ENCODE peak calls at places on chromosome 17, in eight cellular contexts. One of them, this sample, is unnamed.

GRCh38 chr17:57091186-57091618 is 6.2 kb downstream of the AKAP1 start:
- DNase-seq in esophagus squamous epithelium: no peak
- DNase-seq in ascending aorta: peak; percentile 83
- DNase-seq in adrenal gland: peak; percentile 70
- DNase-seq in cardiac muscle cell: peak; percentile 25
- DNase-seq in AG04449: no peak
- DNase-seq in AG09309: no peak
- DNase-seq in keratinocyte: no peak
- DNase-seq in this sample: no peak

GRCh38 chr17:64200080-64201042 is 62.7 kb downstream of the TEX2 start:
- DNase-seq in adrenal gland: no peak
- DNase-seq in keratinocyte: no peak
- DNase-seq in ascending aorta: no peak
- DNase-seq in AG04449: no peak
- DNase-seq in esophagus squamous epithelium: no peak
- DNase-seq in cardiac muscle cell: no peak
- DNase-seq in AG09309: no peak
- DNase-seq in this sample: no peak

GRCh38 chr17:75783069-75783783 is 1.4 kb upstream of the UNK start:
- DNase-seq in cardiac muscle cell: peak; percentile 35
- DNase-seq in AG09309: peak; percentile 33
- DNase-seq in keratinocyte: no peak
- DNase-seq in ascending aorta: no peak
- DNase-seq in esophagus squamous epithelium: no peak
- DNase-seq in AG04449: no peak
- DNase-seq in adrenal gland: no peak
- DNase-seq in this sample: no peak

GRCh38 chr17:50120475-50121253 is 9.3 kb downstream of the SAMD14 start:
- DNase-seq in AG04449: no peak
- DNase-seq in ascending aorta: no peak
- DNase-seq in cardiac muscle cell: no peak
- DNase-seq in AG09309: no peak
- DNase-seq in keratinocyte: no peak
- DNase-seq in esophagus squamous epithelium: no peak
- DNase-seq in adrenal gland: no peak
- DNase-seq in this sample: no peak

GRCh38 chr17:885971-886571 is 93.5 kb downstream of the NXN start:
- DNase-seq in esophagus squamous epithelium: no peak
- DNase-seq in ascending aorta: peak; percentile 77
- DNase-seq in keratinocyte: no peak
- DNase-seq in AG04449: no peak
- DNase-seq in cardiac muscle cell: no peak
- DNase-seq in adrenal gland: peak; percentile 80
- DNase-seq in AG09309: no peak
- DNase-seq in this sample: no peak

GRCh38 chr17:66248285-66248684 is 19.1 kb upstream of the APOH start:
- DNase-seq in cardiac muscle cell: peak; percentile 13
- DNase-seq in esophagus squamous epithelium: no peak
- DNase-seq in keratinocyte: no peak
- DNase-seq in AG09309: no peak
- DNase-seq in adrenal gland: no peak
- DNase-seq in AG04449: no peak
- DNase-seq in ascending aorta: no peak
- DNase-seq in this sample: no peak

GRCh38 chr17:64399071-64399766 is 8.6 kb upstream of the PECAM1 start:
- DNase-seq in keratinocyte: no peak
- DNase-seq in adrenal gland: no peak
- DNase-seq in AG04449: no peak
- DNase-seq in AG09309: no peak
- DNase-seq in cardiac muscle cell: no peak
- DNase-seq in esophagus squamous epithelium: no peak
- DNase-seq in ascending aorta: no peak
- DNase-seq in this sample: no peak

GRCh38 chr17:74514632-74515035 is 16.6 kb downstream of the CD300LB start:
- DNase-seq in AG04449: no peak
- DNase-seq in AG09309: no peak
- DNase-seq in keratinocyte: no peak
- DNase-seq in adrenal gland: peak; percentile 54
- DNase-seq in esophagus squamous epithelium: no peak
- DNase-seq in cardiac muscle cell: peak; percentile 22
- DNase-seq in ascending aorta: no peak
- DNase-seq in this sample: no peak

GRCh38 chr17:75535119-75535537 is 9.6 kb downstream of the LLGL2 start:
- DNase-seq in AG04449: no peak
- DNase-seq in ascending aorta: no peak
- DNase-seq in esophagus squamous epithelium: no peak
- DNase-seq in cardiac muscle cell: no peak
- DNase-seq in adrenal gland: no peak
- DNase-seq in AG09309: no peak
- DNase-seq in keratinocyte: no peak
- DNase-seq in this sample: no peak

GRCh38 chr17:12422632-12423031 is 243.1 kb upstream of the MYOCD start:
- DNase-seq in adrenal gland: peak; percentile 56
- DNase-seq in esophagus squamous epithelium: no peak
- DNase-seq in ascending aorta: no peak
- DNase-seq in cardiac muscle cell: no peak
- DNase-seq in AG04449: no peak
- DNase-seq in keratinocyte: no peak
- DNase-seq in AG09309: no peak
- DNase-seq in this sample: no peak

GRCh38 chr17:17051791-17052461 is 9.7 kb downstream of the MPRIP start:
- DNase-seq in AG09309: no peak
- DNase-seq in adrenal gland: peak; percentile 84
- DNase-seq in AG04449: no peak
- DNase-seq in esophagus squamous epithelium: no peak
- DNase-seq in ascending aorta: peak; percentile 57
- DNase-seq in keratinocyte: no peak
- DNase-seq in cardiac muscle cell: no peak
- DNase-seq in this sample: no peak

GRCh38 chr17:35740997-35741931 is 9.8 kb downstream of the RASL10B start:
- DNase-seq in esophagus squamous epithelium: no peak
- DNase-seq in cardiac muscle cell: no peak
- DNase-seq in adrenal gland: no peak
- DNase-seq in AG04449: no peak
- DNase-seq in keratinocyte: no peak
- DNase-seq in ascending aorta: no peak
- DNase-seq in AG09309: no peak
- DNase-seq in this sample: no peak

GRCh38 chr17:56174421-56174820 is 21.1 kb downstream of the ANKFN1 start:
- DNase-seq in AG09309: no peak
- DNase-seq in ascending aorta: no peak
- DNase-seq in keratinocyte: no peak
- DNase-seq in adrenal gland: no peak
- DNase-seq in cardiac muscle cell: no peak
- DNase-seq in AG04449: no peak
- DNase-seq in esophagus squamous epithelium: no peak
- DNase-seq in this sample: no peak

GRCh38 chr17:73042809-73043685 is 49.4 kb downstream of the SLC39A11 start:
- DNase-seq in esophagus squamous epithelium: no peak
- DNase-seq in adrenal gland: no peak
- DNase-seq in ascending aorta: no peak
- DNase-seq in AG09309: no peak
- DNase-seq in AG04449: no peak
- DNase-seq in keratinocyte: no peak
- DNase-seq in cardiac muscle cell: no peak
- DNase-seq in this sample: no peak

GRCh38 chr17:69084911-69085310 is 24.2 kb upstream of the ABCA9 start:
- DNase-seq in ascending aorta: no peak
- DNase-seq in cardiac muscle cell: peak; percentile 27
- DNase-seq in AG09309: no peak
- DNase-seq in keratinocyte: no peak
- DNase-seq in esophagus squamous epithelium: no peak
- DNase-seq in AG04449: no peak
- DNase-seq in adrenal gland: no peak
- DNase-seq in this sample: no peak

GRCh38 chr17:42023524-42024349 is 3.8 kb downstream of the NKIRAS2 start:
- DNase-seq in esophagus squamous epithelium: no peak
- DNase-seq in AG09309: no peak
- DNase-seq in keratinocyte: no peak
- DNase-seq in cardiac muscle cell: no peak
- DNase-seq in AG04449: no peak
- DNase-seq in ascending aorta: peak; percentile 73
- DNase-seq in adrenal gland: peak; percentile 61
- DNase-seq in this sample: no peak

GRCh38 chr17:55053855-55054254 is 85.3 kb downstream of the STXBP4 start:
- DNase-seq in keratinocyte: no peak
- DNase-seq in cardiac muscle cell: no peak
- DNase-seq in esophagus squamous epithelium: no peak
- DNase-seq in AG09309: no peak
- DNase-seq in ascending aorta: no peak
- DNase-seq in AG04449: no peak
- DNase-seq in adrenal gland: no peak
- DNase-seq in this sample: no peak

GRCh38 chr17:7313028-7313889 is 1.9 kb downstream of the GPS2 start:
- DNase-seq in AG09309: no peak
- DNase-seq in keratinocyte: no peak
- DNase-seq in esophagus squamous epithelium: no peak
- DNase-seq in cardiac muscle cell: no peak
- DNase-seq in ascending aorta: no peak
- DNase-seq in adrenal gland: no peak
- DNase-seq in AG04449: no peak
- DNase-seq in this sample: no peak

DNA sequence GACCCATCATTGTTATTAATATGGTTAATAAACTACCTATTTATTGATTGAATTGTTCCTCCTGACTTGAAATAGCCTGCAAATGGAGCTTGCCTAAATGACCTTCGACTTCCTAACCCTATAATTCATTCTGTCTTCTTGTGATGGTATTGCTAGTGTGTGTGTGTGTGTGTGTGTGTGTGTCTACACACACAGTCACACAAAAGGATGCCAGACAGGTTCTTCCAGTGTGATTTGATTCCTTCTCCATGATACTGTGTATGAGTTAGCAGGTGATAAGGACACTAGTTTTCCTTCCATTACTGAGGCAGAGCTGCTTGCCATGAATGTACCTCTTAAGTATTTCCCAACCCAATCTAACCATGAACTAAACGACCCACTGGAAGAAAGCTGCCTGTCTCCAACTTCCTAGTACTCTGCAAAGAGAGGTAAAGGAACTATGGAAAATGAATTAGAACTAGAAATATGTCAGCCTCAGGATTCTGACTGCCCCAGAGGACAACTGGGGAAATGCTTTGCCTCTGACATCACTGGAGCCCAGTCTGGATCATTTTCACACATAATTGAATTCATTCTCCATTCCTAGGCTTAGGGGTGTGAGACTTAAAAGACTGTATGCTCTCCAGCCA is 3.5 kb upstream of the CDC6 start:
- DNase-seq in esophagus squamous epithelium: no peak
- DNase-seq in AG04449: peak; percentile 78
- DNase-seq in cardiac muscle cell: no peak
- DNase-seq in keratinocyte: peak; percentile 66
- DNase-seq in AG09309: peak; percentile 50
- DNase-seq in adrenal gland: no peak
- DNase-seq in ascending aorta: peak; percentile 57
- DNase-seq in this sample: peak; percentile 47
- TF ChIP-seq CTCF in esophagus squamous epithelium: peak; percentile 8
- TF ChIP-seq CTCF in AG04449: peak; percentile 27
- TF ChIP-seq CTCF in cardiac muscle cell: peak; percentile 36
- TF ChIP-seq CTCF in keratinocyte: no peak
- TF ChIP-seq CTCF in AG09309: peak; percentile 30
- TF ChIP-seq CTCF in adrenal gland: peak; percentile 22
- TF ChIP-seq CTCF in ascending aorta: no peak
- TF ChIP-seq CTCF in this sample: peak; percentile 32

DNA sequence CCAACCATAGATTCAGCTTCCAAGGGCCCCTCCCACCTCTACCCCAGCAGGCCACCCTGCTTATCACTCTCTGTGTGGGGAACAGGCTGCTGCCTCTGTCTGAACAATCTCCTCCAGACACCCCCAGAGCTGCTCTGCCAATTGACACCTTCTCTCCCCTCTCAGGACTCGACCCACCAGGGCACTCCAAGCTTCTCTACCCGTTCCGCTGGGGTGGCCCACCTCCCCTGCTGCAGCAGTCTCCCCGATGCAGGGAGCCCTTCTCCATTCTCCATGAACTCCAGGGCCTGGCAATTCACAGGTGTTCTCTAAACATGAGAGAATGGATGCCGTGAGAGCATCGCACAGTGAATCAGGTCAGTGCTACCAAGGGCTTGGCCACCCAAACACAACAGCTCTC is 28.3 kb upstream of the FAAP100 start:
- DNase-seq in ascending aorta: no peak
- DNase-seq in esophagus squamous epithelium: no peak
- DNase-seq in keratinocyte: no peak
- DNase-seq in adrenal gland: no peak
- DNase-seq in AG09309: no peak
- DNase-seq in cardiac muscle cell: no peak
- DNase-seq in AG04449: no peak
- DNase-seq in this sample: no peak
- TF ChIP-seq CTCF in ascending aorta: no peak
- TF ChIP-seq CTCF in esophagus squamous epithelium: no peak
- TF ChIP-seq CTCF in keratinocyte: no peak
- TF ChIP-seq CTCF in adrenal gland: no peak
- TF ChIP-seq CTCF in AG09309: no peak
- TF ChIP-seq CTCF in cardiac muscle cell: no peak
- TF ChIP-seq CTCF in AG04449: no peak
- TF ChIP-seq CTCF in this sample: no peak

GRCh38 chr17:30920683-30921543 is 832 bp upstream of the ADAP2 start:
- DNase-seq in keratinocyte: no peak
- DNase-seq in ascending aorta: no peak
- DNase-seq in adrenal gland: no peak
- DNase-seq in AG04449: no peak
- DNase-seq in esophagus squamous epithelium: no peak
- DNase-seq in cardiac muscle cell: no peak
- DNase-seq in AG09309: no peak
- DNase-seq in this sample: no peak

GRCh38 chr17:30922235-30922993 is 669 bp downstream of the ADAP2 start:
- DNase-seq in keratinocyte: no peak
- DNase-seq in adrenal gland: no peak
- DNase-seq in cardiac muscle cell: peak; percentile 3
- DNase-seq in AG09309: no peak
- DNase-seq in AG04449: no peak
- DNase-seq in esophagus squamous epithelium: no peak
- DNase-seq in ascending aorta: no peak
- DNase-seq in this sample: no peak

GRCh38 chr17:30924341-30924740 is 2.6 kb downstream of the ADAP2 start:
- DNase-seq in keratinocyte: no peak
- DNase-seq in adrenal gland: no peak
- DNase-seq in esophagus squamous epithelium: no peak
- DNase-seq in AG04449: no peak
- DNase-seq in AG09309: no peak
- DNase-seq in cardiac muscle cell: no peak
- DNase-seq in ascending aorta: no peak
- DNase-seq in this sample: no peak

GRCh38 chr17:30920282-30920681 is 1.5 kb upstream of the ADAP2 start:
- DNase-seq in keratinocyte: no peak
- DNase-seq in AG09309: no peak
- DNase-seq in adrenal gland: no peak
- DNase-seq in ascending aorta: no peak
- DNase-seq in AG04449: no peak
- DNase-seq in esophagus squamous epithelium: no peak
- DNase-seq in cardiac muscle cell: peak; percentile 22
- DNase-seq in this sample: no peak

GRCh38 chr17:30921544-30922196 is at the start of gene ADAP2:
- DNase-seq in AG04449: no peak
- DNase-seq in ascending aorta: peak; percentile 72
- DNase-seq in esophagus squamous epithelium: no peak
- DNase-seq in AG09309: no peak
- DNase-seq in keratinocyte: no peak
- DNase-seq in adrenal gland: peak; percentile 65
- DNase-seq in cardiac muscle cell: peak; percentile 65
- DNase-seq in this sample: no peak
- TF ChIP-seq CTCF in AG04449: no peak
- TF ChIP-seq CTCF in ascending aorta: no peak
- TF ChIP-seq CTCF in esophagus squamous epithelium: no peak
- TF ChIP-seq CTCF in AG09309: no peak
- TF ChIP-seq CTCF in keratinocyte: no peak
- TF ChIP-seq CTCF in adrenal gland: no peak
- TF ChIP-seq CTCF in cardiac muscle cell: no peak
- TF ChIP-seq CTCF in this sample: no peak

GRCh38 chr17:43983515-43984411 is 20.7 kb upstream of the NAGS start:
- DNase-seq in AG04449: no peak
- DNase-seq in cardiac muscle cell: peak; percentile 54
- DNase-seq in adrenal gland: no peak
- DNase-seq in esophagus squamous epithelium: no peak
- DNase-seq in ascending aorta: no peak
- DNase-seq in AG09309: no peak
- DNase-seq in keratinocyte: no peak
- DNase-seq in this sample: no peak
- TF ChIP-seq CTCF in AG04449: peak; percentile 16
- TF ChIP-seq CTCF in cardiac muscle cell: peak; percentile 43
- TF ChIP-seq CTCF in adrenal gland: no peak
- TF ChIP-seq CTCF in esophagus squamous epithelium: no peak
- TF ChIP-seq CTCF in ascending aorta: no peak
- TF ChIP-seq CTCF in AG09309: peak; percentile 32
- TF ChIP-seq CTCF in keratinocyte: peak; percentile 39
- TF ChIP-seq CTCF in this sample: peak; percentile 41